ENCODE peak calls at places on chromosome 4, in four cellular contexts. L, M, Z and Q are unnamed samples.

GRCh38 chr4:24794916-24795665 is at the start of gene SOD3:
- DNase-seq in L (peak), M (peak), Z (peak), Q (no peak)

GRCh38 chr4:7192252-7193039 is at the start of gene SORCS2:
- DNase-seq in L (peak), M (peak), Z (no peak), Q (no peak)

GRCh38 chr4:120034913-120035312 is 31.7 kb downstream of the MAD2L1 start:
- DNase-seq in L (no peak), M (no peak), Z (no peak), Q (no peak)

GRCh38 chr4:149296503-149296902 is 519.1 kb downstream of the IQCM start:
- DNase-seq in L (no peak), M (no peak), Z (no peak), Q (no peak)

GRCh38 chr4:137794779-137795178 is 262.5 kb upstream of the PCDH18 start:
- DNase-seq in L (no peak), M (no peak), Z (no peak), Q (no peak)

GRCh38 chr4:180940680-180941079 is 1302.5 kb upstream of the TENM3 start:
- DNase-seq in L (no peak), M (no peak), Z (no peak), Q (no peak)

GRCh38 chr4:95165926-95166524 is 382.7 kb downstream of the UNC5C start:
- DNase-seq in L (no peak), M (peak), Z (peak), Q (no peak)

GRCh38 chr4:73944061-73944875 is 37.6 kb downstream of the PF4 start:
- DNase-seq in L (peak), M (peak), Z (no peak), Q (no peak)

GRCh38 chr4:177271091-177271490 is 38.6 kb upstream of the NEIL3 start:
- DNase-seq in L (no peak), M (no peak), Z (no peak), Q (no peak)

GRCh38 chr4:101782546-101782945 is 8.0 kb upstream of the BANK1 start:
- DNase-seq in L (no peak), M (no peak), Z (no peak), Q (no peak)

GRCh38 chr4:152382057-152382785 is 153.7 kb downstream of the FBXW7 start:
- DNase-seq in L (no peak), M (no peak), Z (no peak), Q (no peak)

GRCh38 chr4:7539659-7540058 is 104.9 kb upstream of the PSAPL1 start:
- DNase-seq in L (peak), M (no peak), Z (no peak), Q (no peak)

GRCh38 chr4:106981431-106981830 is 54.7 kb downstream of the DKK2 start:
- DNase-seq in L (no peak), M (no peak), Z (no peak), Q (no peak)

GRCh38 chr4:151553874-151554273 is 144.9 kb downstream of the FHIP1A start:
- DNase-seq in L (no peak), M (no peak), Z (no peak), Q (no peak)

GRCh38 chr4:47383829-47384427 is 79.6 kb downstream of the COMMD8 start:
- DNase-seq in L (no peak), M (no peak), Z (no peak), Q (no peak)

GRCh38 chr4:15162465-15163283 is 160.4 kb downstream of the CPEB2 start:
- DNase-seq in L (no peak), M (no peak), Z (no peak), Q (no peak)

GRCh38 chr4:148980782-148981181 is 538.6 kb upstream of the NR3C2 start:
- DNase-seq in L (no peak), M (no peak), Z (no peak), Q (no peak)

GRCh38 chr4:187666634-187667033 is 328.9 kb upstream of the ZFP42 start:
- DNase-seq in L (no peak), M (no peak), Z (no peak), Q (no peak)

GRCh38 chr4:25800253-25800652 is 62.5 kb downstream of the SEL1L3 start:
- DNase-seq in L (no peak), M (no peak), Z (no peak), Q (no peak)

GRCh38 chr4:2400841-2401609 is 17.4 kb downstream of the ZFYVE28 start:
- DNase-seq in L (peak), M (no peak), Z (no peak), Q (no peak)

GRCh38 chr4:11487876-11488545 is 59.3 kb upstream of the HS3ST1 start:
- DNase-seq in L (no peak), M (no peak), Z (no peak), Q (no peak)

GRCh38 chr4:126396121-126396520 is 1081.4 kb downstream of the FAT4 start:
- DNase-seq in L (no peak), M (no peak), Z (no peak), Q (no peak)

GRCh38 chr4:87108142-87108546 is 112.3 kb downstream of the KLHL8 start:
- DNase-seq in L (no peak), M (no peak), Z (peak), Q (no peak)

GRCh38 chr4:98448923-98449322 is 187.7 kb downstream of the RAP1GDS1 start:
- DNase-seq in L (no peak), M (peak), Z (no peak), Q (no peak)

GRCh38 chr4:29423836-29424721 is 1296.1 kb upstream of the PCDH7 start:
- DNase-seq in L (no peak), M (no peak), Z (no peak), Q (no peak)

GRCh38 chr4:2482192-2482591 is 13.3 kb downstream of the RNF4 start:
- DNase-seq in L (no peak), M (no peak), Z (no peak), Q (no peak)

GRCh38 chr4:48275247-48275646 is 5.6 kb upstream of the TEC start:
- DNase-seq in L (no peak), M (peak), Z (no peak), Q (no peak)

GRCh38 chr4:66906314-66906713 is 639.0 kb downstream of the CENPC start:
- DNase-seq in L (no peak), M (no peak), Z (no peak), Q (no peak)

GRCh38 chr4:62970846-62971245 is 1438.4 kb downstream of the TECRL start:
- DNase-seq in L (no peak), M (no peak), Z (no peak), Q (no peak)

GRCh38 chr4:18533262-18533775 is 511.8 kb upstream of the LCORL start:
- DNase-seq in L (no peak), M (no peak), Z (no peak), Q (no peak)

GRCh38 chr4:8599657-8600056 is 7.1 kb downstream of the CPZ start:
- DNase-seq in L (peak), M (no peak), Z (no peak), Q (no peak)

GRCh38 chr4:130424211-130424610 is 1328.3 kb downstream of the C4orf33 start:
- DNase-seq in L (no peak), M (no peak), Z (no peak), Q (no peak)
- TF ChIP-seq CTCF in L (no peak), M (no peak), Z (no peak), Q (no peak)

GRCh38 chr4:75940692-75941253 is at the start of gene NAAA:
- DNase-seq in L (peak), M (peak), Z (no peak), Q (peak)
- TF ChIP-seq CTCF in L (no peak), M (no peak), Z (peak), Q (no peak)

DNA sequence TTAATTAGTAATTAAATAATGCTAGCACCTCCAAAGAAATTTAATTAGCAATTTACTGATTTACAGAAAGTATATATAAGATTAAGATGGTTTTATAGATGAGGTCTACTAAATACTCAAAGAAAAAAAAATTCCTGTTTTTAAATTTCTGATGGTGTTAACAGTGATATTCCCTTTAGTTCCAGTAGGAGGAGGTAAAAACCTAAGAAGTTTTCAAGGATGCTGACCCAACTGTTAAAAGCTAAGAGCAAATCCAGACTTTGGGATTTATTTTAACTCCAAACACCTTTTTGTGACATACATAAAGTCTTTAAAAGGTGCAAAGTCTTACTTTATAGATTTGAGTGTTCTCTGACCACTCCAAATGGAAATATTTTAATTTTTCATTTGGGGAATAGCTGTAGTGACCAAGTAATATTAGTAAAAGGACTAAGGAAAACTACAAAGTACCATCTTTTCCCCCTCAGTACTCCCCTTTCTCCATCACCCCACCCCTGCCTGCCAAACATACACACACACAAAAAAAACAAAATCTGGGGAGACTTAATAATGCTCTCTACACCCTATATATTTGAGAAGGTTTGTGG is 34.2 kb upstream of the CSN1S1 start:
- DNase-seq in L (no peak), M (no peak), Z (no peak), Q (no peak)
- TF ChIP-seq CTCF in L (peak), M (peak), Z (peak), Q (peak)

DNA sequence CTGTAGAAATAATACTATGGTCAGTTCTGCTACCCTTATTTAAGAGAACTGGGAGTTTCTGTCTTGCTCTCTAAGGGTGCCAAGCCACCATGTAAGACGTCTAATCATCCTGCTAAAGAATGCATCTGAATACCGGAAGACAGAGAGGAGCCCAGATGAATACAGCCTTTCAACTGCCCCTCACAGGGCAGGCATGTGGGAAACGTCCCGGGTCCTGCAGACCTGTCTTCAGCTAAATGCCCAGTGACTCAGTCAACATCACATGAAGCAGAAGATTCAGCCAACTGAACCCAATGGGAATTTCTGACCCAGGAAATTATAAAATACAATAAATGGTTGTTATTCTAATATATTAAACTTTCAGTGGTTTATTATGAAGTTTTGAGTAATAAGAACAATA is 2141.0 kb upstream of the AGA start:
- DNase-seq in L (no peak), M (no peak), Z (no peak), Q (no peak)
- TF ChIP-seq CTCF in L (no peak), M (no peak), Z (no peak), Q (no peak)

DNA sequence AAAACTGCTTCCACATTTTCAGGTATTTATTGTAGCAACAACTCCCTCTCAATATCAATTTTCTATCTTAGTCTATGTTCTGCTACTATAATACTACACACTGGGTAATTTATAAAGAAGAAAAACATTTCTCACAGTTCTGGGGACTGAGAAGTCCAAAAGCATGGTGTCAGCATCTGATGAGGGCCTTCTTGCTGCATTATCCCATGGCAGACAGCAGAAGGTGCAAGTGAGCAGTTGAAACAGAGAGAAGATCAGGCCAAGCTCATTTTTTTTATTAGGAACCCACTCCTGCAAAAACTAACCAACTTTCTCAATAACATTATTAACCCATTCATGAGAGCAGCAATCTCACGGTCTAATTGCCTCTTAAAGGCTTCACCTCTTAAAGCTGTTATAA is 376.0 kb downstream of the RAB28 start:
- DNase-seq in L (no peak), M (no peak), Z (no peak), Q (no peak)
- TF ChIP-seq CTCF in L (no peak), M (no peak), Z (peak), Q (peak)

DNA sequence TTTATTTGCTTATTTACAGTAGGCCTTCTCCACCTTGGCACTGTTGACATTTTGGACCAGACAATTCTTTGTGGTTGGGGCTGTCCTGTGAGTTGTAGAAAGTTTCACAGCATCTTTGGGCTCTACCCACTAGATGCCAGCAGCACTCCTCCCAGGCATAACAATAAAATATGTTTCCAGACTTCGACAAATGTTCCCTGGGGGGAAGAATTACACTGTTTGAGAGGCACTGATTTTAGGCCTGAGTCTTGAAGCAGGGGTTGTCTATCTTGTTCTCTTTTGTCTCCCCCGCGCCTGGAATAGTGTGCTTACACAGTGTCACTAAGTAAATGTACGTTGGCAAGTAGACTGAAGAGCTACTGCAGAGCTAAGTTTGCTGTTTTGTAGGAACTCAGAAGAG is 254.4 kb upstream of the BOD1L1 start:
- DNase-seq in L (no peak), M (no peak), Z (no peak), Q (no peak)
- TF ChIP-seq CTCF in L (no peak), M (no peak), Z (peak), Q (peak)

DNA sequence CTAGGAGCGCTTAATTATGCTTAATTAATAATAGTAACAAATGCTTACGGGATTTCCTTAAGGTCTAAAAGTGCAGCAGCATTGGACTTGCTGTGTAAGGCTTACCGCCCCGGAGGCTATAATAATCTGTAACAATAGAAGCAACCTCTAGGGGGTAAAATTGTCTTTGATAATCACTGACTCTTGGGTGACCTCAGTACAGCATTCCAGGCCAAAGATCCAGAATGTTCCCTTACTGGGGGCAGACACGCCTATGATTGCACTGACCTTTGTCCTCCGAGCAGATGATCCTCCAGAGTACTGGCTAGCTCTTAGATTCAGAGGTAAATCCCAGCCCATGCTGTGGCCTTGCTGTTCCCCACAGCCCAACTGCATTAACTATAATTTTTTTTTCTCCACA is 16.5 kb downstream of the LSM6 start:
- DNase-seq in L (no peak), M (no peak), Z (peak), Q (no peak)
- TF ChIP-seq CTCF in L (no peak), M (peak), Z (no peak), Q (no peak)